ENCODE peak calls at places on chromosomes 6 and 20, in seven cellular contexts. One of them, this sample, is unnamed.

GRCh38 chr6:159609813-159610212 is 83.2 kb downstream of the SOD2 start:
- DNase-seq in HCT116: no peak
- DNase-seq in HepG2: no peak
- DNase-seq in K562: no peak
- DNase-seq in SK-N-SH: no peak
- DNase-seq in GM12878: no peak
- DNase-seq in H1: no peak
- DNase-seq in this sample: no peak

GRCh38 chr6:168377481-168377850 is 57.9 kb upstream of the DACT2 start:
- DNase-seq in K562: no peak
- DNase-seq in SK-N-SH: no peak
- DNase-seq in HepG2: no peak
- DNase-seq in GM12878: no peak
- DNase-seq in H1: no peak
- DNase-seq in HCT116: no peak
- DNase-seq in this sample: no peak

GRCh38 chr20:63125893-63126601 is 89.9 kb downstream of the YTHDF1 start:
- DNase-seq in HepG2: no peak
- DNase-seq in H1: no peak
- DNase-seq in K562: no peak
- DNase-seq in SK-N-SH: no peak
- DNase-seq in GM12878: no peak
- DNase-seq in HCT116: no peak
- DNase-seq in this sample: no peak

GRCh38 chr6:141267420-141267819 is 865.3 kb upstream of the GJE1 start:
- DNase-seq in HepG2: no peak
- DNase-seq in HCT116: no peak
- DNase-seq in K562: no peak
- DNase-seq in H1: no peak
- DNase-seq in SK-N-SH: no peak
- DNase-seq in GM12878: no peak
- DNase-seq in this sample: no peak

GRCh38 chr20:64153861-64154589 is 10.2 kb upstream of the MYT1 start:
- DNase-seq in HCT116: no peak
- DNase-seq in HepG2: no peak
- DNase-seq in H1: no peak
- DNase-seq in SK-N-SH: no peak
- DNase-seq in K562: no peak
- DNase-seq in GM12878: no peak
- DNase-seq in this sample: no peak

GRCh38 chr20:47610247-47610944 is 108.7 kb downstream of the NCOA3 start:
- DNase-seq in H1: no peak
- DNase-seq in HCT116: peak; percentile 71
- DNase-seq in HepG2: no peak
- DNase-seq in K562: peak; percentile 48
- DNase-seq in SK-N-SH: no peak
- DNase-seq in GM12878: peak; percentile 33
- DNase-seq in this sample: no peak

GRCh38 chr20:57471496-57472210 is 53.3 kb downstream of the CTCFL start:
- DNase-seq in SK-N-SH: no peak
- DNase-seq in HCT116: no peak
- DNase-seq in K562: no peak
- DNase-seq in HepG2: no peak
- DNase-seq in GM12878: no peak
- DNase-seq in H1: no peak
- DNase-seq in this sample: no peak

GRCh38 chr6:8057263-8057662 is 6.9 kb downstream of the BLOC1S5 start:
- DNase-seq in HCT116: no peak
- DNase-seq in H1: no peak
- DNase-seq in SK-N-SH: no peak
- DNase-seq in HepG2: no peak
- DNase-seq in GM12878: no peak
- DNase-seq in K562: no peak
- DNase-seq in this sample: no peak

GRCh38 chr20:3551681-3552434 is 81.0 kb downstream of the ATRN start:
- DNase-seq in K562: no peak
- DNase-seq in H1: no peak
- DNase-seq in HepG2: no peak
- DNase-seq in SK-N-SH: no peak
- DNase-seq in HCT116: no peak
- DNase-seq in GM12878: no peak
- DNase-seq in this sample: no peak

GRCh38 chr6:144585217-144585814 is 300.2 kb downstream of the UTRN start:
- DNase-seq in H1: no peak
- DNase-seq in SK-N-SH: peak; percentile 14
- DNase-seq in K562: peak; percentile 27
- DNase-seq in HCT116: peak; percentile 54
- DNase-seq in GM12878: no peak
- DNase-seq in HepG2: peak; percentile 40
- DNase-seq in this sample: no peak

GRCh38 chr6:42555477-42556457 is 8.1 kb upstream of the UBR2 start:
- DNase-seq in H1: no peak
- DNase-seq in HCT116: peak; percentile 33
- DNase-seq in GM12878: no peak
- DNase-seq in HepG2: peak; percentile 39
- DNase-seq in K562: peak; percentile 54
- DNase-seq in SK-N-SH: no peak
- DNase-seq in this sample: peak; percentile 89

GRCh38 chr6:146803601-146804000 is 204.8 kb downstream of the ADGB start:
- DNase-seq in H1: no peak
- DNase-seq in HepG2: no peak
- DNase-seq in HCT116: no peak
- DNase-seq in K562: peak; percentile 57
- DNase-seq in GM12878: no peak
- DNase-seq in SK-N-SH: no peak
- DNase-seq in this sample: no peak

GRCh38 chr6:111367393-111368088 is 115.5 kb downstream of the REV3L start:
- DNase-seq in H1: no peak
- DNase-seq in HepG2: no peak
- DNase-seq in HCT116: no peak
- DNase-seq in GM12878: peak; percentile 32
- DNase-seq in SK-N-SH: no peak
- DNase-seq in K562: no peak
- DNase-seq in this sample: no peak

GRCh38 chr6:147774856-147775255 is 266.4 kb downstream of the SAMD5 start:
- DNase-seq in H1: peak; percentile 7
- DNase-seq in HCT116: no peak
- DNase-seq in K562: no peak
- DNase-seq in GM12878: no peak
- DNase-seq in SK-N-SH: no peak
- DNase-seq in HepG2: peak; percentile 20
- DNase-seq in this sample: no peak

GRCh38 chr6:108661430-108661829 is 100.7 kb downstream of the FOXO3 start:
- DNase-seq in GM12878: no peak
- DNase-seq in SK-N-SH: peak; percentile 86
- DNase-seq in HCT116: no peak
- DNase-seq in HepG2: no peak
- DNase-seq in K562: no peak
- DNase-seq in H1: no peak
- DNase-seq in this sample: no peak

GRCh38 chr6:137680678-137681346 is 186.2 kb upstream of the TNFAIP3 start:
- DNase-seq in H1: no peak
- DNase-seq in SK-N-SH: no peak
- DNase-seq in HepG2: no peak
- DNase-seq in HCT116: no peak
- DNase-seq in GM12878: no peak
- DNase-seq in K562: no peak
- DNase-seq in this sample: no peak

GRCh38 chr6:65760285-65760684 is 53.3 kb upstream of the EYS start:
- DNase-seq in HepG2: peak; percentile 16
- DNase-seq in HCT116: no peak
- DNase-seq in H1: no peak
- DNase-seq in K562: no peak
- DNase-seq in GM12878: no peak
- DNase-seq in SK-N-SH: no peak
- DNase-seq in this sample: no peak

GRCh38 chr6:1388927-1389790 is at the start of gene FOXF2:
- DNase-seq in HCT116: no peak
- DNase-seq in HepG2: no peak
- DNase-seq in GM12878: no peak
- DNase-seq in H1: no peak
- DNase-seq in SK-N-SH: no peak
- DNase-seq in K562: peak; percentile 37
- DNase-seq in this sample: no peak

GRCh38 chr20:45959956-45960630 is 11.9 kb downstream of the ZNF335 start:
- DNase-seq in K562: no peak
- DNase-seq in GM12878: peak; percentile 19
- DNase-seq in HepG2: no peak
- DNase-seq in SK-N-SH: no peak
- DNase-seq in HCT116: no peak
- DNase-seq in H1: no peak
- DNase-seq in this sample: no peak

GRCh38 chr20:45964024-45964423 is 8.0 kb downstream of the ZNF335 start:
- DNase-seq in SK-N-SH: no peak
- DNase-seq in HCT116: no peak
- DNase-seq in HepG2: no peak
- DNase-seq in K562: no peak
- DNase-seq in GM12878: no peak
- DNase-seq in H1: no peak
- DNase-seq in this sample: no peak

GRCh38 chr20:45962031-45962755 is 9.8 kb downstream of the ZNF335 start:
- DNase-seq in H1: no peak
- DNase-seq in HCT116: no peak
- DNase-seq in K562: no peak
- DNase-seq in GM12878: no peak
- DNase-seq in HepG2: no peak
- DNase-seq in SK-N-SH: no peak
- DNase-seq in this sample: no peak

GRCh38 chr20:45965169-45966002 is 6.6 kb downstream of the ZNF335 start:
- DNase-seq in SK-N-SH: no peak
- DNase-seq in HCT116: no peak
- DNase-seq in K562: no peak
- DNase-seq in H1: no peak
- DNase-seq in GM12878: no peak
- DNase-seq in HepG2: no peak
- DNase-seq in this sample: no peak

GRCh38 chr20:45963059-45964011 is 8.7 kb downstream of the ZNF335 start:
- DNase-seq in GM12878: no peak
- DNase-seq in H1: no peak
- DNase-seq in HepG2: peak; percentile 82
- DNase-seq in HCT116: no peak
- DNase-seq in K562: peak; percentile 33
- DNase-seq in SK-N-SH: peak; percentile 56
- DNase-seq in this sample: peak; percentile 63
- TF ChIP-seq JUND in GM12878: no peak
- TF ChIP-seq JUND in H1: no peak
- TF ChIP-seq JUND in HepG2: no peak
- TF ChIP-seq JUND in HCT116: no peak
- TF ChIP-seq JUND in K562: no peak
- TF ChIP-seq JUND in SK-N-SH: no peak
- TF ChIP-seq JUND in this sample: no peak

GRCh38 chr6:149888659-149889058 is 9.3 kb downstream of the RAET1E start:
- DNase-seq in K562: no peak
- DNase-seq in GM12878: no peak
- DNase-seq in HepG2: no peak
- DNase-seq in H1: no peak
- DNase-seq in SK-N-SH: no peak
- DNase-seq in HCT116: no peak
- DNase-seq in this sample: no peak

GRCh38 chr6:149889321-149889720 is 8.6 kb downstream of the RAET1E start:
- DNase-seq in K562: no peak
- DNase-seq in SK-N-SH: no peak
- DNase-seq in GM12878: no peak
- DNase-seq in HepG2: no peak
- DNase-seq in HCT116: no peak
- DNase-seq in H1: no peak
- DNase-seq in this sample: no peak

GRCh38 chr6:149888113-149888512 is 9.8 kb downstream of the RAET1E start:
- DNase-seq in GM12878: no peak
- DNase-seq in H1: no peak
- DNase-seq in SK-N-SH: no peak
- DNase-seq in K562: no peak
- DNase-seq in HCT116: no peak
- DNase-seq in HepG2: no peak
- DNase-seq in this sample: no peak

GRCh38 chr6:149885888-149886287 is 12.0 kb downstream of the RAET1E start:
- DNase-seq in H1: no peak
- DNase-seq in HCT116: no peak
- DNase-seq in K562: no peak
- DNase-seq in GM12878: no peak
- DNase-seq in HepG2: no peak
- DNase-seq in SK-N-SH: no peak
- DNase-seq in this sample: no peak

GRCh38 chr6:149887343-149887742 is 10.6 kb downstream of the RAET1E start:
- DNase-seq in K562: no peak
- DNase-seq in H1: no peak
- DNase-seq in SK-N-SH: no peak
- DNase-seq in GM12878: no peak
- DNase-seq in HepG2: no peak
- DNase-seq in HCT116: no peak
- DNase-seq in this sample: no peak
- TF ChIP-seq JUND in K562: no peak
- TF ChIP-seq JUND in H1: no peak
- TF ChIP-seq JUND in SK-N-SH: no peak
- TF ChIP-seq JUND in GM12878: no peak
- TF ChIP-seq JUND in HepG2: no peak
- TF ChIP-seq JUND in HCT116: peak; percentile 77
- TF ChIP-seq JUND in this sample: no peak

GRCh38 chr6:35040398-35040797 is 100.7 kb downstream of the TCP11 start:
- DNase-seq in HCT116: no peak
- DNase-seq in SK-N-SH: no peak
- DNase-seq in GM12878: no peak
- DNase-seq in K562: no peak
- DNase-seq in H1: no peak
- DNase-seq in HepG2: no peak
- DNase-seq in this sample: no peak

GRCh38 chr6:35037289-35038038 is 103.7 kb downstream of the TCP11 start:
- DNase-seq in SK-N-SH: no peak
- DNase-seq in HCT116: no peak
- DNase-seq in HepG2: no peak
- DNase-seq in K562: no peak
- DNase-seq in H1: no peak
- DNase-seq in GM12878: no peak
- DNase-seq in this sample: no peak

GRCh38 chr6:35036059-35036827 is 104.9 kb downstream of the TCP11 start:
- DNase-seq in SK-N-SH: no peak
- DNase-seq in K562: no peak
- DNase-seq in H1: no peak
- DNase-seq in HCT116: no peak
- DNase-seq in HepG2: no peak
- DNase-seq in GM12878: no peak
- DNase-seq in this sample: no peak

GRCh38 chr6:35036828-35037095 is 104.4 kb downstream of the TCP11 start:
- DNase-seq in SK-N-SH: no peak
- DNase-seq in K562: no peak
- DNase-seq in H1: no peak
- DNase-seq in HCT116: no peak
- DNase-seq in HepG2: no peak
- DNase-seq in GM12878: no peak
- DNase-seq in this sample: no peak

GRCh38 chr6:35038076-35038475 is 103.1 kb downstream of the TCP11 start:
- DNase-seq in H1: no peak
- DNase-seq in HepG2: no peak
- DNase-seq in K562: no peak
- DNase-seq in HCT116: no peak
- DNase-seq in SK-N-SH: no peak
- DNase-seq in GM12878: no peak
- DNase-seq in this sample: no peak
- TF ChIP-seq JUND in H1: no peak
- TF ChIP-seq JUND in HepG2: no peak
- TF ChIP-seq JUND in K562: no peak
- TF ChIP-seq JUND in HCT116: no peak
- TF ChIP-seq JUND in SK-N-SH: no peak
- TF ChIP-seq JUND in GM12878: no peak
- TF ChIP-seq JUND in this sample: no peak

GRCh38 chr20:8646026-8646425 is 422.9 kb upstream of the PLCB4 start:
- DNase-seq in K562: no peak
- DNase-seq in SK-N-SH: no peak
- DNase-seq in H1: no peak
- DNase-seq in HCT116: no peak
- DNase-seq in GM12878: no peak
- DNase-seq in HepG2: no peak
- DNase-seq in this sample: no peak
- TF ChIP-seq JUND in K562: no peak
- TF ChIP-seq JUND in SK-N-SH: no peak
- TF ChIP-seq JUND in H1: no peak
- TF ChIP-seq JUND in HCT116: no peak
- TF ChIP-seq JUND in GM12878: no peak
- TF ChIP-seq JUND in HepG2: no peak
- TF ChIP-seq JUND in this sample: no peak